ENCODE peak calls at places on chromosome 22, in eight cellular contexts. B is Caki2; D is coronary artery; T is stromal cell of bone marrow; G is fibroblast of the aortic adventitia; Z is erythroblast; S is activated T-cell treated with anti-CD3 and anti-CD28 coated beads, Interleukin-2, amount 50 U/mL, for 72 hours; R is esophagus squamous epithelium. P is an unnamed sample.

GRCh38 chr22:39208013-39208680 is 36.6 kb downstream of the PDGFB start:
- DNase-seq in T (no peak), R (no peak), Z (no peak), G (no peak), S (no peak), B (no peak), D (peak), P (no peak)

GRCh38 chr22:41526802-41527799 is 17.2 kb downstream of the POLR3H start:
- DNase-seq in Z (peak), S (peak), G (peak), R (no peak), T (no peak), D (no peak), B (no peak), P (peak)

GRCh38 chr22:43269325-43270040 is 73.7 kb downstream of the SCUBE1 start:
- DNase-seq in T (no peak), S (no peak), G (no peak), Z (no peak), R (no peak), B (no peak), D (no peak), P (no peak)

GRCh38 chr22:48053973-48054372 is 1291.5 kb downstream of the TBC1D22A start:
- DNase-seq in B (no peak), D (no peak), S (no peak), G (no peak), T (no peak), R (no peak), Z (no peak), P (no peak)

GRCh38 chr22:49239264-49240015 is 588.2 kb downstream of the BRD1 start:
- DNase-seq in B (no peak), Z (no peak), S (no peak), R (no peak), T (no peak), G (no peak), D (peak), P (no peak)

GRCh38 chr22:41445171-41446056 is 1.2 kb downstream of the TOB2 start:
- DNase-seq in G (peak), Z (peak), R (no peak), B (peak), D (no peak), T (no peak), S (peak), P (no peak)

GRCh38 chr22:31173386-31174145 is 13.6 kb downstream of the RNF185 start:
- DNase-seq in T (peak), R (no peak), B (peak), G (peak), Z (no peak), D (no peak), S (no peak), P (no peak)

GRCh38 chr22:46002757-46003270 is 25.9 kb upstream of the WNT7B start:
- DNase-seq in Z (no peak), G (no peak), D (no peak), B (peak), R (no peak), T (no peak), S (no peak), P (no peak)

GRCh38 chr22:39224550-39224949 is 20.2 kb downstream of the PDGFB start:
- DNase-seq in R (no peak), T (no peak), G (no peak), S (no peak), B (no peak), Z (no peak), D (no peak), P (no peak)

GRCh38 chr22:19877626-19878339 is 23.1 kb upstream of the GNB1L start:
- DNase-seq in R (no peak), T (no peak), B (no peak), G (peak), S (no peak), D (peak), Z (no peak), P (no peak)

GRCh38 chr22:19912236-19912999 is 29.2 kb upstream of the COMT start:
- DNase-seq in T (no peak), R (no peak), D (no peak), Z (no peak), B (no peak), S (no peak), G (no peak), P (no peak)

GRCh38 chr22:17787159-17788022 is 13.1 kb upstream of the BID start:
- DNase-seq in S (no peak), Z (no peak), T (no peak), R (no peak), B (no peak), G (no peak), D (no peak), P (no peak)

GRCh38 chr22:45101828-45102227 is 61.9 kb upstream of the NUP50 start:
- DNase-seq in B (peak), G (peak), D (no peak), Z (peak), S (peak), R (no peak), T (peak), P (no peak)

GRCh38 chr22:26529345-26529744 is 17.1 kb upstream of the TFIP11 start:
- DNase-seq in B (no peak), G (no peak), T (peak), Z (no peak), D (no peak), R (no peak), S (no peak), P (no peak)

GRCh38 chr22:35638408-35638807 is 9.8 kb upstream of the APOL6 start:
- DNase-seq in D (peak), G (peak), S (no peak), Z (no peak), T (peak), B (no peak), R (no peak), P (no peak)

GRCh38 chr22:36510966-36511881 is 4.4 kb upstream of the FOXRED2 start:
- DNase-seq in S (peak), R (no peak), D (no peak), G (peak), B (peak), Z (peak), T (no peak), P (no peak)

GRCh38 chr22:29793396-29793795 is 26.2 kb downstream of the UQCR10 start:
- DNase-seq in Z (no peak), D (no peak), R (no peak), S (no peak), T (no peak), B (no peak), G (no peak), P (no peak)

GRCh38 chr22:22810018-22810427 is 77.6 kb upstream of the IGLL5 start:
- DNase-seq in T (no peak), S (peak), D (no peak), R (no peak), Z (peak), B (peak), G (no peak), P (peak)

GRCh38 chr22:48765595-48765994 is 1062.1 kb downstream of the BRD1 start:
- DNase-seq in G (no peak), T (no peak), S (no peak), D (peak), B (no peak), R (no peak), Z (no peak), P (no peak)

GRCh38 chr22:20659258-20659657 is 114.7 kb upstream of the SERPIND1 start:
- DNase-seq in G (no peak), R (no peak), D (no peak), S (no peak), T (no peak), Z (no peak), B (no peak), P (no peak)

GRCh38 chr22:41934284-41935014 is 7.8 kb upstream of the TNFRSF13C start:
- DNase-seq in B (no peak), T (no peak), R (no peak), Z (no peak), S (no peak), G (no peak), D (no peak), P (no peak)

GRCh38 chr22:37561209-37562048 is 1.1 kb downstream of the CDC42EP1 start:
- DNase-seq in D (peak), T (peak), S (peak), Z (peak), B (peak), R (peak), G (peak), P (peak)

GRCh38 chr22:30182365-30182764 is 64.2 kb downstream of the LIF start:
- DNase-seq in D (no peak), T (no peak), G (no peak), S (no peak), B (peak), R (no peak), Z (peak), P (no peak)

GRCh38 chr22:30193031-30193794 is 53.3 kb downstream of the LIF start:
- DNase-seq in S (no peak), D (no peak), G (no peak), R (no peak), Z (no peak), T (no peak), B (no peak), P (no peak)

GRCh38 chr22:45454260-45454659 is 40.8 kb downstream of the RIBC2 start:
- DNase-seq in S (no peak), R (no peak), D (no peak), Z (no peak), G (peak), T (no peak), B (no peak), P (no peak)

GRCh38 chr22:28247667-28248363 is 328.8 kb upstream of the PITPNB start:
- DNase-seq in T (no peak), Z (no peak), S (no peak), R (no peak), G (no peak), B (no peak), D (no peak), P (no peak)

GRCh38 chr22:48478124-48478523 is 1349.5 kb downstream of the BRD1 start:
- DNase-seq in G (no peak), R (no peak), S (no peak), B (no peak), T (no peak), D (peak), Z (no peak), P (no peak)

GRCh38 chr22:46065733-46066454 is 84.4 kb upstream of the PPARA start:
- DNase-seq in D (no peak), Z (no peak), S (no peak), B (peak), G (peak), T (no peak), R (no peak), P (no peak)

GRCh38 chr22:43228330-43228729 is 41.4 kb upstream of the TTLL12 start:
- DNase-seq in Z (peak), S (peak), D (no peak), B (no peak), T (no peak), G (peak), R (no peak), P (no peak)

GRCh38 chr22:17268501-17269223 is 49.4 kb upstream of the ADA2 start:
- DNase-seq in D (no peak), R (no peak), Z (no peak), B (no peak), G (no peak), T (no peak), S (no peak), P (no peak)

GRCh38 chr22:48627203-48627602 is 1200.5 kb downstream of the BRD1 start:
- DNase-seq in T (no peak), D (no peak), S (no peak), B (no peak), G (no peak), R (no peak), Z (no peak), P (no peak)

GRCh38 chr22:40044870-40045834 is 50.4 kb downstream of the FAM83F start:
- DNase-seq in T (no peak), Z (peak), R (no peak), G (peak), D (peak), B (peak), S (peak), P (peak)

GRCh38 chr22:35914665-35915476 is 113.8 kb downstream of the RBFOX2 start:
- DNase-seq in R (no peak), Z (peak), S (no peak), T (peak), G (peak), B (peak), D (no peak), P (no peak)

GRCh38 chr22:41844513-41844912 is 11.6 kb downstream of the SREBF2 start:
- DNase-seq in S (no peak), D (no peak), R (no peak), Z (no peak), B (no peak), T (no peak), G (no peak), P (no peak)

GRCh38 chr22:45082795-45083194 is 73.0 kb upstream of the PHF21B start:
- DNase-seq in T (no peak), D (no peak), G (peak), Z (no peak), S (peak), B (no peak), R (no peak), P (no peak)

GRCh38 chr22:22764085-22764484 is 119.7 kb downstream of the GGTLC2 start:
- DNase-seq in S (no peak), Z (no peak), T (no peak), B (no peak), D (no peak), R (no peak), G (no peak), P (no peak)

GRCh38 chr22:23823331-23823791 is 15.4 kb downstream of the DERL3 start:
- DNase-seq in B (no peak), R (no peak), G (no peak), Z (no peak), D (no peak), T (no peak), S (no peak), P (no peak)

GRCh38 chr22:44033689-44034088 is 9.6 kb downstream of the PARVB start:
- DNase-seq in B (no peak), D (no peak), G (no peak), R (no peak), Z (no peak), S (no peak), T (no peak), P (no peak)

GRCh38 chr22:33823552-33823951 is 96.7 kb downstream of the LARGE1 start:
- DNase-seq in T (no peak), D (no peak), R (no peak), G (no peak), S (no peak), Z (no peak), B (no peak), P (no peak)

P was measured in activated T-helper 9 cell treated with anti-CD3 and anti-CD28 coated beads, Interleukin-2, amount 50 U/mL, for 16 hours.